ENCODE peak calls at places on chromosomes 4 and X, in ten cellular contexts. I, Q, W, L, V, Y, X, N, D and F are unnamed samples.

GRCh38 chr4:67680568-67681222 is 20.3 kb downstream of the UBA6 start:
- DNase-seq in I (no peak), Q (no peak), W (no peak), L (no peak), V (no peak), Y (no peak), X (no peak), N (no peak), D (no peak), F (no peak)

GRCh38 chr4:17561195-17561909 is 15.6 kb upstream of the LAP3 start:
- DNase-seq in I (no peak), Q (no peak), W (no peak), L (no peak), V (no peak), Y (peak), X (no peak), N (no peak), D (no peak), F (peak)

GRCh38 chr4:143084566-143084965 is 100.2 kb upstream of the USP38 start:
- DNase-seq in I (no peak), Q (no peak), W (no peak), L (no peak), V (no peak), Y (no peak), X (no peak), N (no peak), D (no peak), F (no peak)

GRCh38 chr4:153318696-153319320 is 25.7 kb upstream of the MND1 start:
- DNase-seq in I (no peak), Q (no peak), W (peak), L (peak), V (peak), Y (peak), X (peak), N (peak), D (peak), F (peak)

GRCh38 chr4:172962564-172963353 is 205.9 kb upstream of the GALNT7 start:
- DNase-seq in I (peak), Q (no peak), W (no peak), L (no peak), V (no peak), Y (no peak), X (no peak), N (peak), D (no peak), F (no peak)

GRCh38 chr4:136392576-136392975 is 1139.7 kb downstream of the PCDH18 start:
- DNase-seq in I (peak), Q (no peak), W (no peak), L (no peak), V (no peak), Y (no peak), X (no peak), N (no peak), D (no peak), F (no peak)

GRCh38 chr4:111666826-111667360 is 478.4 kb upstream of the FAM241A start:
- DNase-seq in I (no peak), Q (no peak), W (no peak), L (no peak), V (no peak), Y (no peak), X (no peak), N (no peak), D (no peak), F (no peak)

GRCh38 chr4:14028862-14029261 is 401.3 kb upstream of the BOD1L1 start:
- DNase-seq in I (no peak), Q (peak), W (no peak), L (no peak), V (no peak), Y (no peak), X (no peak), N (no peak), D (no peak), F (no peak)

GRCh38 chr4:45350438-45350837 is 624.1 kb upstream of the GNPDA2 start:
- DNase-seq in I (no peak), Q (no peak), W (no peak), L (no peak), V (no peak), Y (peak), X (no peak), N (no peak), D (no peak), F (peak)

GRCh38 chrX:133633162-133633561 is 217.9 kb upstream of the GPC4 start:
- DNase-seq in I (no peak), Q (no peak), W (no peak), L (no peak), V (no peak), Y (no peak), X (no peak), N (no peak), D (no peak), F (no peak)

GRCh38 chr4:167541286-167541685 is 307.0 kb upstream of the SPOCK3 start:
- DNase-seq in I (no peak), Q (no peak), W (no peak), L (no peak), V (no peak), Y (no peak), X (no peak), N (no peak), D (no peak), F (no peak)

GRCh38 chr4:88900432-88900831 is 156.6 kb downstream of the FAM13A start:
- DNase-seq in I (peak), Q (no peak), W (no peak), L (no peak), V (no peak), Y (no peak), X (no peak), N (no peak), D (no peak), F (no peak)

GRCh38 chr4:184309241-184310170 is 91.8 kb upstream of the ENPP6 start:
- DNase-seq in I (no peak), Q (no peak), W (no peak), L (no peak), V (no peak), Y (no peak), X (no peak), N (no peak), D (no peak), F (no peak)

GRCh38 chr4:79869597-79870336 is 203.3 kb downstream of the ANTXR2 start:
- DNase-seq in I (no peak), Q (no peak), W (no peak), L (no peak), V (no peak), Y (no peak), X (no peak), N (no peak), D (peak), F (no peak)

GRCh38 chr4:136699905-136700304 is 832.4 kb downstream of the PCDH18 start:
- DNase-seq in I (no peak), Q (no peak), W (no peak), L (no peak), V (no peak), Y (no peak), X (no peak), N (no peak), D (no peak), F (no peak)

GRCh38 chr4:124804584-124804983 is 92.1 kb upstream of the ANKRD50 start:
- DNase-seq in I (no peak), Q (no peak), W (no peak), L (no peak), V (no peak), Y (no peak), X (no peak), N (no peak), D (no peak), F (no peak)

GRCh38 chr4:151717271-151717670 is 43.5 kb downstream of the GATB start:
- DNase-seq in I (no peak), Q (no peak), W (no peak), L (no peak), V (no peak), Y (no peak), X (no peak), N (no peak), D (no peak), F (no peak)